ENCODE peak calls at places on chromosomes 13 and 19, in nine cellular contexts. C is WERI-Rb-1, T is body of pancreas, R is MCF 10A, B is cerebellar cortex, O is tibial nerve, V is IMR-90, S is hepatocyte, U is fibroblast of the aortic adventitia. X is an unnamed sample.

GRCh38 chr19:45645631-45646344 is 6.6 kb upstream of the EML2 start:
- DNase-seq in C (peak), T (peak), R (peak), B (peak), O (peak), V (peak), S (peak), U (peak), X (peak)

GRCh38 chr19:5052515-5052914 is 83.6 kb downstream of the KDM4B start:
- DNase-seq in C (peak), T (no peak), R (no peak), B (no peak), O (no peak), V (no peak), S (no peak), U (no peak), X (no peak)

GRCh38 chr13:114174529-114174941 is 4.5 kb upstream of the CFAP97D2 start:
- DNase-seq in C (no peak), T (no peak), R (no peak), B (no peak), O (no peak), V (peak), S (no peak), U (peak), X (no peak)

GRCh38 chr19:31905980-31906948 is 439.1 kb upstream of the ZNF507 start:
- DNase-seq in C (no peak), T (no peak), R (no peak), B (no peak), O (peak), V (no peak), S (peak), U (no peak), X (no peak)

GRCh38 chr19:19447536-19448237 is 42.2 kb downstream of the GATAD2A start:
- DNase-seq in C (no peak), T (no peak), R (no peak), B (peak), O (no peak), V (peak), S (no peak), U (peak), X (no peak)

GRCh38 chr13:79735228-79735627 is 254.3 kb downstream of the NDFIP2 start:
- DNase-seq in C (no peak), T (no peak), R (no peak), B (no peak), O (no peak), V (peak), S (no peak), U (peak), X (peak)

GRCh38 chr19:38441660-38442348 is 8.3 kb downstream of the RYR1 start:
- DNase-seq in C (peak), T (no peak), R (peak), B (peak), O (no peak), V (no peak), S (no peak), U (peak), X (no peak)

GRCh38 chr19:48123907-48124675 is 13.5 kb upstream of the PLA2G4C start:
- DNase-seq in C (no peak), T (no peak), R (peak), B (no peak), O (no peak), V (peak), S (peak), U (peak), X (peak)

GRCh38 chr13:38821753-38822551 is 135.1 kb downstream of the FREM2 start:
- DNase-seq in C (no peak), T (no peak), R (peak), B (no peak), O (no peak), V (no peak), S (no peak), U (no peak), X (no peak)

GRCh38 chr13:52950436-52950960 is 78.1 kb upstream of the OLFM4 start:
- DNase-seq in C (no peak), T (no peak), R (no peak), B (no peak), O (no peak), V (no peak), S (no peak), U (no peak), X (no peak)

GRCh38 chr13:61954092-61954491 is 538.4 kb upstream of the PCDH20 start:
- DNase-seq in C (no peak), T (no peak), R (peak), B (peak), O (no peak), V (peak), S (peak), U (no peak), X (no peak)

GRCh38 chr13:77359171-77359570 is 32.3 kb upstream of the MYCBP2 start:
- DNase-seq in C (no peak), T (no peak), R (no peak), B (no peak), O (no peak), V (peak), S (no peak), U (no peak), X (peak)

GRCh38 chr13:36848228-36848982 is 29.4 kb downstream of the RFXAP start:
- DNase-seq in C (no peak), T (no peak), R (peak), B (no peak), O (no peak), V (peak), S (no peak), U (no peak), X (no peak)

GRCh38 chr13:113653264-113654174 is 4.5 kb downstream of the ATP4B start:
- DNase-seq in C (peak), T (peak), R (peak), B (no peak), O (no peak), V (no peak), S (no peak), U (no peak), X (no peak)

GRCh38 chr13:36788276-36788675 is 30.7 kb upstream of the RFXAP start:
- DNase-seq in C (no peak), T (no peak), R (peak), B (no peak), O (no peak), V (peak), S (no peak), U (peak), X (peak)

GRCh38 chr19:45200614-45201013 is 22.0 kb downstream of the BLOC1S3 start:
- DNase-seq in C (peak), T (peak), R (peak), B (peak), O (peak), V (peak), S (no peak), U (peak), X (peak)

GRCh38 chr19:2047449-2048103 is 3.5 kb downstream of the MKNK2 start:
- DNase-seq in C (no peak), T (peak), R (peak), B (no peak), O (no peak), V (no peak), S (peak), U (no peak), X (peak)

GRCh38 chr19:5250127-5250659 is 90.4 kb downstream of the PTPRS start:
- DNase-seq in C (no peak), T (peak), R (no peak), B (peak), O (no peak), V (no peak), S (no peak), U (no peak), X (no peak)

GRCh38 chr13:49540552-49540951 is 44.8 kb downstream of the PHF11 start:
- DNase-seq in C (no peak), T (no peak), R (peak), B (no peak), O (no peak), V (peak), S (no peak), U (peak), X (no peak)

GRCh38 chr19:10238172-10238783 is 7.1 kb upstream of the S1PR2 start:
- DNase-seq in C (no peak), T (peak), R (no peak), B (no peak), O (no peak), V (peak), S (peak), U (peak), X (peak)

GRCh38 chr19:4510435-4511255 is 7.6 kb downstream of the PLIN4 start:
- DNase-seq in C (no peak), T (no peak), R (no peak), B (no peak), O (no peak), V (no peak), S (no peak), U (no peak), X (no peak)

GRCh38 chr19:48970923-48971395 is 5.8 kb downstream of the FTL start:
- DNase-seq in C (peak), T (peak), R (peak), B (peak), O (peak), V (peak), S (peak), U (peak), X (peak)

GRCh38 chr19:33784432-33784831 is 12.2 kb upstream of the KCTD15 start:
- DNase-seq in C (no peak), T (no peak), R (no peak), B (no peak), O (no peak), V (peak), S (no peak), U (no peak), X (peak)

GRCh38 chr19:13083627-13084026 is 19.0 kb downstream of the LYL1 start:
- DNase-seq in C (no peak), T (no peak), R (no peak), B (no peak), O (no peak), V (no peak), S (no peak), U (no peak), X (no peak)

X was measured in EL.